ENCODE peak calls at places on chromosomes 3 and 15, in four cellular contexts. Z, S, J and U are unnamed samples.

GRCh38 chr3:129016725-129017530 is 15.8 kb downstream of the EFCC1 start:
- DNase-seq in Z (no peak), S (no peak), J (no peak), U (no peak)

GRCh38 chr15:78841891-78842290 is 30.6 kb upstream of the ADAMTS7 start:
- DNase-seq in Z (no peak), S (no peak), J (no peak), U (no peak)

GRCh38 chr3:130459944-130460343 is 57.0 kb upstream of the COL6A6 start:
- DNase-seq in Z (no peak), S (no peak), J (no peak), U (no peak)

GRCh38 chr3:72418856-72419255 is 429.4 kb downstream of the SHQ1 start:
- DNase-seq in Z (no peak), S (no peak), J (no peak), U (no peak)

GRCh38 chr15:92869263-92869940 is 30.7 kb upstream of the CHD2 start:
- DNase-seq in Z (no peak), S (peak), J (no peak), U (no peak)

GRCh38 chr3:47884603-47885002 is 81.7 kb downstream of the DHX30 start:
- DNase-seq in Z (no peak), S (no peak), J (no peak), U (no peak)

GRCh38 chr15:90701880-90702630 is 15.1 kb upstream of the BLM start:
- DNase-seq in Z (no peak), S (no peak), J (no peak), U (no peak)

GRCh38 chr3:129576514-129577345 is 29.7 kb downstream of the PLXND1 start:
- DNase-seq in Z (peak), S (peak), J (no peak), U (no peak)

GRCh38 chr3:108486910-108487309 is 23.5 kb downstream of the MYH15 start:
- DNase-seq in Z (no peak), S (no peak), J (no peak), U (no peak)

GRCh38 chr3:132232231-132232792 is 84.9 kb upstream of the ACP3 start:
- DNase-seq in Z (no peak), S (no peak), J (no peak), U (no peak)

GRCh38 chr3:42129014-42129953 is 38.1 kb downstream of the TRAK1 start:
- DNase-seq in Z (no peak), S (peak), J (no peak), U (no peak)

GRCh38 chr3:11288786-11289637 is 16.8 kb downstream of the ATG7 start:
- DNase-seq in Z (peak), S (peak), J (no peak), U (no peak)

GRCh38 chr3:49333091-49333490 is 6.8 kb downstream of the USP4 start:
- DNase-seq in Z (no peak), S (no peak), J (no peak), U (no peak)

GRCh38 chr3:15769256-15769915 is 28.4 kb downstream of the ANKRD28 start:
- DNase-seq in Z (no peak), S (no peak), J (no peak), U (no peak)

GRCh38 chr3:13414040-13414729 is 5.9 kb downstream of the NUP210 start:
- DNase-seq in Z (peak), S (no peak), J (no peak), U (no peak)

GRCh38 chr15:100115066-100115710 is 226.6 kb downstream of the ADAMTS17 start:
- DNase-seq in Z (no peak), S (no peak), J (no peak), U (no peak)

GRCh38 chr3:197339841-197340520 is 41.6 kb upstream of the DLG1 start:
- DNase-seq in Z (no peak), S (peak), J (no peak), U (no peak)

GRCh38 chr15:78399081-78399480 is 38.9 kb upstream of the IREB2 start:
- DNase-seq in Z (no peak), S (no peak), J (no peak), U (no peak)

GRCh38 chr15:67023517-67024321 is 41.7 kb upstream of the SMAD3 start:
- DNase-seq in Z (no peak), S (no peak), J (no peak), U (no peak)

GRCh38 chr3:150469931-150470740 is 62.0 kb downstream of the TSC22D2 start:
- DNase-seq in Z (no peak), S (no peak), J (no peak), U (no peak)

GRCh38 chr3:108394563-108394962 is 98.2 kb downstream of the HHLA2 start:
- DNase-seq in Z (no peak), S (no peak), J (no peak), U (no peak)

GRCh38 chr3:177306252-177306651 is 109.0 kb upstream of the TBL1XR1 start:
- DNase-seq in Z (no peak), S (no peak), J (no peak), U (no peak)

GRCh38 chr15:82317091-82317489 is 32.2 kb downstream of the GOLGA6L10 start:
- DNase-seq in Z (no peak), S (no peak), J (no peak), U (no peak)
- TF ChIP-seq SUZ12 in Z (no peak), S (no peak), J (no peak), U (no peak)

GRCh38 chr15:60372223-60372622 is 25.6 kb downstream of the ANXA2 start:
- DNase-seq in Z (no peak), S (no peak), J (no peak), U (no peak)
- H3K4me3 ChIP-seq in Z (no peak), S (no peak), J (no peak), U (no peak)

GRCh38 chr3:169146866-169147245 is 516.7 kb downstream of the MECOM start:
- DNase-seq in Z (no peak), S (no peak), J (no peak), U (no peak)
- H3K9ac ChIP-seq in Z (no peak), S (no peak), J (no peak), U (no peak)

GRCh38 chr3:186121271-186121670 is 12.4 kb upstream of the ETV5 start:
- DNase-seq in Z (no peak), S (no peak), J (no peak), U (no peak)

GRCh38 chr3:186121968-186122367 is 13.1 kb upstream of the ETV5 start:
- DNase-seq in Z (no peak), S (no peak), J (no peak), U (no peak)

GRCh38 chr3:186117521-186118111 is 8.7 kb upstream of the ETV5 start:
- DNase-seq in Z (no peak), S (no peak), J (no peak), U (no peak)

GRCh38 chr3:186119499-186119898 is 10.6 kb upstream of the ETV5 start:
- DNase-seq in Z (no peak), S (no peak), J (no peak), U (no peak)

GRCh38 chr3:186118692-186119091 is 9.8 kb upstream of the ETV5 start:
- DNase-seq in Z (no peak), S (no peak), J (no peak), U (no peak)
- TF ChIP-seq SUZ12 in Z (no peak), S (no peak), J (no peak), U (no peak)

GRCh38 chr15:40439461-40440299 is 1.1 kb upstream of the BAHD1 start:
- DNase-seq in Z (no peak), S (peak), J (peak), U (peak)

GRCh38 chr15:40438712-40439111 is 2.0 kb upstream of the BAHD1 start:
- DNase-seq in Z (no peak), S (no peak), J (no peak), U (no peak)

GRCh38 chr15:40436892-40437753 is 3.6 kb upstream of the BAHD1 start:
- DNase-seq in Z (no peak), S (no peak), J (no peak), U (no peak)

GRCh38 chr15:40436116-40436891 is 4.4 kb upstream of the BAHD1 start:
- DNase-seq in Z (no peak), S (no peak), J (no peak), U (no peak)

DNA sequence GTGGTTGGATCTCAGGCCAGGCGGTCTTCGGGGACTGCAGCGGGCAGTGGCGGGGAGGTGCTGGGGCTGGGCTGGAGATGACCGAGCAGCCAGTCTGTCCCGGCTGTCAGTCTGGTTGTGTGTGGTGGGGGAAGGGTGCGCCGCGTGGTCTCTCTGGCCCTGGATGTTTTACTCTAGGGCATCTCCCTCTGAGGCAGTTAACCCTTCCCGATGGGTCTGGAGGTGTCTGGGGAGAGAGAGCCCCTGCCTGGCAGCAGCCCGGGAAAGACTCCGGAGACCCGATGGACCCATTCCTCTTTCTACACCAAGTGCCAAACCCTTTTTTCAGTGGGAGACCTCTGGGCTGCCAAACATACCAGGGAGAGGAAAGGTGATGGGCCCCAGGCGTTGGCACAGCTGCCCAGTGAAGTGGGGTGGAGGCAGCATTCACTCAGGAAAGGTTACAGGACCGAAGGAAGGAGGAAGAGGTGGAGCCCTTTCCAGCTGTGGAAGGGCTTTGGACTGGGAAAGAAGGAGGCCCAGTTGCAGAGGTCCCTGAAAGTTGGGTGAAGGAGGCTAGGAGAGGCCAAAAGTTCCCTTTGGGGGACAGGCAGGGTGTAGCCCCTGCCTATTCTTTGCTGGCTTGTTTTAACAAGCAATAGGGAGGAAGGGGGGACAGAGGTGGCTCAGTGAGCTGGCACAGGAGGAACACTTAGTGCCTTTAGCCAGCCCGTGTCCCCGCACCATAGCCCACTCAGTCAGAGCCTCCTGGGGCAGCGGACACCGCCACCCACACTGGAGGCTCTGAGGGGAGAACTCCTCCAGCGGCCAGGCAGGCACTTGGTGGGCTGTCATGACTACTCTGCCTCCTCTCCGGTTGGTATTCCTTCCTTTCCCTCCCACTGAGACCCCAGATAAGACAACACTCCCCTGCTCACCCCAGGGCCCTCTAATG is 2.7 kb upstream of the BAHD1 start:
- DNase-seq in Z (no peak), S (no peak), J (no peak), U (no peak)
- H3K4me3 ChIP-seq in Z (no peak), S (no peak), J (peak), U (peak)

GRCh38 chr3:53174346-53175250 is 13.6 kb downstream of the PRKCD start:
- DNase-seq in Z (no peak), S (no peak), J (no peak), U (no peak)
- H3K9ac ChIP-seq in Z (peak), S (no peak), J (no peak), U (no peak)

DNA sequence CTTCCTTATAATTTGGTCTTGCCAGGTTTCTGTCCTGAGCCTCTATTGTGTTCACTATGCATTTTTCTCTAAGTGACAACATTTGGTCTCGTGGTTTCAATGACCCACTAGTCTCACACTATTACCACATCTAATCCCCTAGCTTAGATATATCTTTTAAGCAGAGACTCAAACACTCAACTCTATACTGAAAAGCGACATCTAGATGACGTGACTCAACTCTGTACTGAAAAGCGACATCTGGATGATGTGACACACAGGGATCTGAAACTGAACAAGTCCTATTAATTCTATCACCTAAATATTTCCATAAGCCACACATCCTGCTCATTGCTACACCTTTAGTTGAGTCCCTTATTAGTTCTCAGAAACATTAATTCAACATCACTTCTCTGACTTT is 141.7 kb upstream of the MBNL1 start:
- DNase-seq in Z (peak), S (no peak), J (no peak), U (no peak)
- TF ChIP-seq SUZ12 in Z (no peak), S (no peak), J (no peak), U (no peak)

DNA sequence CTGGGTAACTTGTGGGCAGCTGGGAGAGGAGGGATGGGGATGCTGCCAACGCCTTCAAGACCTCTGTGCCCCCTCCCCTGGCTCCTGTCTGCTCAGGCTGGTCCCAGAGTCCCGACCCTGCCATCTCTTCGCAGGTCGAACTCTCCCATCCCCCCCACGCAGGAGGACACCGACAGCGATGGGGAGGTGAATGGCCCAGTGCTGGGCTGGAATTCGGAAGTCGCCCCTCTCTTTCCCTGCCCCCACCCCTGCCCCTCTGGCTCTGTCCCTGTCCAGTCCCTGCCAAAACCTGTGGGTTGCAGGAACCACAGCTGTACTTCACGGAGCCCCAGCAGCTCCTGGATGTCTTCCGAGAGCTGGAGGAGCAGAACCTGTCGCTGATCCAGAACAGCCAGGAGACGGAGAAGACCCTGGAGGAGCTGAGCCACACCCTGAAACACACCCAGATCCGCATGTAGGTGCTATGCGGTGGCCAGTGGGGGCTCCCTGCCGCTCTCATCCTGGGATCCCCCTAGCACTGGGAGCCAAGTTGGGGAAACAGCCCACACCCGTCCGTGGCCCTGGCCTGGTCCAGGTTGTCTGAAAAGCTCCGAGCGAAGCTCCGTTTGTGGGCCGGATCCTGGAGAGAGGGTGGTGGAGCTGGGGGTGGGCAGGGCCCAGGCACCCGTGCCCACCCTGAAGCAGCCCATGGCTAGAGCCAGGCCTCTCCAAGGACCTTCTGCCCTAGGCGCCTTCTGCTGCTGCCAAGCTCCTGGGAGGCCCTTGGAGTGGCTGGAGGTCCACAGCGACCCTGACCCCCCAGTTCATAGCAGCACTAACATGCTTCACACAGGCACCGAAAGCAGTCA is 28.7 kb downstream of the CFAP100 start:
- DNase-seq in Z (no peak), S (no peak), J (no peak), U (no peak)
- H3K4me3 ChIP-seq in Z (no peak), S (no peak), J (no peak), U (no peak)

GRCh38 chr3:170421758-170422157 is 3.1 kb downstream of the CLDN11 start:
- DNase-seq in Z (no peak), S (no peak), J (no peak), U (no peak)

GRCh38 chr3:170421147-170421641 is 2.5 kb downstream of the CLDN11 start:
- DNase-seq in Z (no peak), S (peak), J (no peak), U (no peak)

GRCh38 chr3:170425491-170426239 is 7.0 kb downstream of the CLDN11 start:
- DNase-seq in Z (no peak), S (peak), J (no peak), U (no peak)

GRCh38 chr3:170424879-170425278 is 6.2 kb downstream of the CLDN11 start:
- DNase-seq in Z (no peak), S (no peak), J (no peak), U (no peak)

GRCh38 chr3:170423001-170423615 is 4.4 kb downstream of the CLDN11 start:
- DNase-seq in Z (no peak), S (no peak), J (no peak), U (no peak)
- H3K9ac ChIP-seq in Z (no peak), S (no peak), J (no peak), U (no peak)